ENCODE peak calls at places on chromosomes 2 and 18, in eight cellular contexts. P is GM06990, D is hepatocyte, N is cardiac muscle cell, A is spleen, C is GM13976, V is sigmoid colon, G is cardiac fibroblast. R is an unnamed sample.

GRCh38 chr2:28174211-28174610 is 218.4 kb upstream of the FOSL2 start:
- DNase-seq in C (no peak), P (no peak), G (no peak), V (no peak), N (no peak), D (no peak), A (no peak), R (no peak)

GRCh38 chr2:204272089-204272488 is 273.2 kb upstream of the PARD3B start:
- DNase-seq in A (no peak), D (no peak), C (no peak), G (no peak), V (no peak), N (no peak), P (no peak), R (no peak)

GRCh38 chr2:121810959-121811853 is 55.8 kb downstream of the TSN start:
- DNase-seq in D (peak), C (peak), A (peak), P (no peak), G (peak), V (peak), N (peak), R (peak)

GRCh38 chr2:125169764-125170146 is 1144.7 kb downstream of the CNTNAP5 start:
- DNase-seq in C (no peak), A (no peak), P (no peak), D (no peak), G (no peak), N (no peak), V (no peak), R (no peak)

GRCh38 chr2:46909153-46909552 is 6.5 kb downstream of the MCFD2 start:
- DNase-seq in C (no peak), G (no peak), P (no peak), D (no peak), A (no peak), V (no peak), N (no peak), R (no peak)

GRCh38 chr18:28127763-28128737 is 48.9 kb downstream of the CDH2 start:
- DNase-seq in C (no peak), V (no peak), P (no peak), D (peak), N (peak), G (no peak), A (no peak), R (no peak)

GRCh38 chr2:167404896-167405295 is 516.6 kb downstream of the XIRP2 start:
- DNase-seq in N (peak), A (no peak), G (peak), D (no peak), C (no peak), P (no peak), V (no peak), R (no peak)

GRCh38 chr2:33810046-33810835 is 211.1 kb upstream of the FAM98A start:
- DNase-seq in A (no peak), V (no peak), C (no peak), D (peak), N (no peak), P (no peak), G (no peak), R (peak)

GRCh38 chr2:241037498-241037897 is 39.1 kb downstream of the SNED1 start:
- DNase-seq in P (no peak), C (no peak), G (no peak), D (no peak), A (no peak), N (no peak), V (no peak), R (no peak)

GRCh38 chr2:8524388-8524787 is 157.5 kb upstream of the ID2 start:
- DNase-seq in A (no peak), V (no peak), G (no peak), P (no peak), N (no peak), D (no peak), C (no peak), R (no peak)

GRCh38 chr2:14524041-14524802 is 108.3 kb upstream of the LRATD1 start:
- DNase-seq in N (no peak), G (no peak), A (no peak), C (no peak), D (no peak), P (no peak), V (no peak), R (peak)

GRCh38 chr2:76307495-76307894 is 596.8 kb upstream of the GCFC2 start:
- DNase-seq in G (no peak), V (no peak), C (no peak), N (no peak), D (no peak), A (no peak), P (no peak), R (no peak)

GRCh38 chr2:171227066-171227782 is 66.5 kb upstream of the TLK1 start:
- DNase-seq in A (no peak), C (no peak), G (no peak), P (no peak), N (no peak), D (no peak), V (no peak), R (peak)

GRCh38 chr2:114008720-114009119 is 118.8 kb downstream of the ACTR3 start:
- DNase-seq in C (no peak), D (no peak), V (no peak), P (no peak), N (no peak), A (no peak), G (no peak), R (no peak)

GRCh38 chr2:240355001-240355891 is 80.2 kb upstream of the GPC1 start:
- DNase-seq in D (no peak), A (no peak), P (no peak), N (peak), G (peak), C (no peak), V (no peak), R (no peak)

GRCh38 chr2:130766711-130767407 is 11.5 kb downstream of the AMER3 start:
- DNase-seq in D (no peak), A (peak), G (no peak), N (no peak), P (no peak), C (no peak), V (no peak), R (no peak)

GRCh38 chr2:203774760-203775159 is 68.3 kb downstream of the CD28 start:
- DNase-seq in V (no peak), C (no peak), P (no peak), N (no peak), G (peak), D (no peak), A (no peak), R (peak)

GRCh38 chr2:197079832-197080555 is 153.5 kb upstream of the PGAP1 start:
- DNase-seq in D (no peak), A (no peak), N (peak), C (no peak), P (no peak), G (no peak), V (no peak), R (peak)

GRCh38 chr2:133710613-133711012 is 142.3 kb upstream of the NCKAP5 start:
- DNase-seq in G (no peak), C (no peak), A (no peak), V (no peak), D (no peak), P (no peak), N (no peak), R (peak)

GRCh38 chr18:9947248-9947647 is 33.4 kb downstream of the VAPA start:
- DNase-seq in N (no peak), C (no peak), A (no peak), G (no peak), P (no peak), V (no peak), D (no peak), R (no peak)

GRCh38 chr2:119940856-119941255 is 72.0 kb upstream of the EPB41L5 start:
- DNase-seq in C (no peak), P (no peak), V (no peak), D (no peak), N (peak), G (peak), A (no peak), R (peak)

GRCh38 chr2:232537079-232537478 is 2.4 kb upstream of the CHRNG start:
- DNase-seq in N (no peak), G (no peak), V (peak), A (peak), C (peak), D (no peak), P (no peak), R (no peak)

GRCh38 chr18:49650426-49650891 is 88.6 kb downstream of the LIPG start:
- DNase-seq in C (no peak), G (no peak), D (no peak), V (no peak), N (no peak), P (no peak), A (peak), R (no peak)

GRCh38 chr2:208686665-208687064 is 280.1 kb downstream of the PTH2R start:
- DNase-seq in N (no peak), D (no peak), V (no peak), G (no peak), P (no peak), C (no peak), A (no peak), R (no peak)

GRCh38 chr2:105611328-105611627 is 133.4 kb upstream of the NCK2 start:
- DNase-seq in V (no peak), A (no peak), P (no peak), N (no peak), G (no peak), D (no peak), C (no peak), R (no peak)

GRCh38 chr18:26574958-26575864 is 26.9 kb upstream of the KCTD1 start:
- DNase-seq in P (peak), C (no peak), A (peak), G (peak), D (peak), V (peak), N (peak), R (peak)

GRCh38 chr18:30763913-30764350 is 278.6 kb downstream of the DSC3 start:
- DNase-seq in A (no peak), C (no peak), D (peak), P (no peak), N (no peak), G (no peak), V (no peak), R (no peak)

GRCh38 chr18:44744206-44745180 is 63.8 kb downstream of the SETBP1 start:
- DNase-seq in N (no peak), C (no peak), V (peak), P (no peak), D (no peak), A (peak), G (no peak), R (no peak)

GRCh38 chr2:83565231-83566025 is 893.7 kb downstream of the SUCLG1 start:
- DNase-seq in A (no peak), C (no peak), D (no peak), N (no peak), G (no peak), V (no peak), P (no peak), R (peak)

GRCh38 chr2:96325038-96325883 is at the start of gene ITPRIPL1:
- DNase-seq in P (peak), A (peak), C (peak), G (no peak), D (peak), V (peak), N (no peak), R (no peak)

GRCh38 chr2:79139423-79139822 is 19.1 kb downstream of the REG1A start:
- DNase-seq in C (no peak), D (no peak), V (no peak), A (no peak), N (no peak), P (no peak), G (no peak), R (no peak)

GRCh38 chr2:109528811-109529501 is 84.8 kb downstream of the SEPTIN10 start:
- DNase-seq in N (no peak), D (no peak), V (peak), P (no peak), G (no peak), A (peak), C (no peak), R (no peak)

GRCh38 chr2:655626-656025 is 21.6 kb downstream of the TMEM18 start:
- DNase-seq in G (peak), V (no peak), A (no peak), C (no peak), D (no peak), P (no peak), N (peak), R (peak)
- TF ChIP-seq CTCF in G (no peak), V (no peak), A (no peak), C (no peak), D (no peak), P (no peak), N (no peak), R (no peak)

DNA sequence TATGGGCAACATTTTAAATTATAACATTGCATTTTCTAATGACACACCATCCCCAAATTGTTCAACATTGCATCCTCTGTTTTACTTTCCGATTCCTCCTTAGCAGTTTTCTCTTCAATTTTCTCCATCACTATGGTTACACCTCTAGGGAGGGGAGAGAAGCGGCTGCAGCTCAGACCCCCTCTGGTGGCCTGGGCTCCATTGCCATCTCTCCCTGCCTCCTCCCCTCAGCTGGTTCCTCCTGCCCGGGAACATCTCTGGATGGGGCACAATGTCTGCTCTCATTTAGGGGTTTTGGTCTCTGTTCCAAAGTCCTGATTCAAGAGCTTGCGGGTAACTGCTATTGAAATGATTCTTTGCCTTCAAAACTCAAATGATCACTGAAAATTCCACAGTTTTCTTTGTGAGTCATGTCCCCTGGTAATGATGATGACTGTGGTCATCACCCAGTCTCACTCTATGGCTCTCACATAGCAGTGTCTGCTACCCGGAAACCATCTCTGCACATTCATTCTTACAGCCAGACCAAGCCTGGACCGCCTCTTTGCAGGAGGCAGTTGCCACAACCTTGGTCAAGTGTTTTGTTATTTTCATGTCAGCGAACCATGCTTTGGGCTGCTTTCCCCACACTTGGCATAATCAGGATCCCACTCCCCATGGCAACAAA is 263.9 kb downstream of the ALPK2 start:
- DNase-seq in D (no peak), G (no peak), A (no peak), N (no peak), P (no peak), V (no peak), C (no peak), R (peak)
- TF ChIP-seq CTCF in D (no peak), G (peak), A (no peak), N (no peak), P (no peak), V (no peak), C (no peak), R (no peak)

GRCh38 chr2:17667898-17668297 is 85.7 kb downstream of the SMC6 start:
- DNase-seq in A (no peak), V (no peak), C (no peak), G (peak), D (no peak), N (no peak), P (no peak), R (no peak)
- TF ChIP-seq CTCF in A (no peak), V (no peak), C (no peak), G (no peak), D (no peak), N (no peak), P (no peak), R (no peak)

GRCh38 chr2:172427990-172428840 is 829 bp downstream of the ITGA6 start:
- DNase-seq in A (peak), V (no peak), G (no peak), P (peak), D (peak), C (no peak), N (no peak), R (no peak)
- TF ChIP-seq CTCF in A (peak), V (no peak), G (no peak), P (peak), D (peak), C (no peak), N (peak), R (no peak)

GRCh38 chr2:29314816-29315571 is 199.8 kb downstream of the CLIP4 start:
- DNase-seq in A (peak), N (peak), V (no peak), D (peak), G (no peak), P (peak), C (peak), R (peak)
- TF ChIP-seq CTCF in A (no peak), N (no peak), V (no peak), D (peak), G (no peak), P (peak), C (no peak), R (peak)